ENCODE peak calls at places on chromosomes 5 and 9, in five cellular contexts. U is T-helper 2 cell, Y is amygdala, S is uterus, R is DMS79. B is an unnamed sample.

GRCh38 chr9:133683494-133684460 is 47.6 kb downstream of the DBH start:
- DNase-seq in Y (no peak), U (peak; percentile 82), S (peak; percentile 38), R (no peak), B (peak; percentile 66)

GRCh38 chr9:81787747-81788632 is 98.6 kb upstream of the TLE1 start:
- DNase-seq in R (no peak), U (no peak), S (peak; percentile 51), Y (no peak), B (no peak)

GRCh38 chr9:104986096-104986495 is 58.1 kb upstream of the ABCA1 start:
- DNase-seq in S (no peak), Y (no peak), R (no peak), U (no peak), B (no peak)

GRCh38 chr5:120386981-120387380 is 77.1 kb upstream of the PRR16 start:
- DNase-seq in R (no peak), Y (no peak), S (no peak), U (no peak), B (no peak)

GRCh38 chr9:129412814-129413536 is 207.9 kb downstream of the C9orf50 start:
- DNase-seq in S (peak; percentile 78), U (no peak), R (peak; percentile 61), Y (peak; percentile 78), B (peak; percentile 45)

GRCh38 chr5:1386274-1386717 is 41.4 kb upstream of the CLPTM1L start:
- DNase-seq in U (peak; percentile 89), R (peak; percentile 51), S (peak; percentile 18), Y (peak; percentile 50), B (peak; percentile 37)

GRCh38 chr5:136811551-136811950 is 446.2 kb upstream of the TRPC7 start:
- DNase-seq in S (no peak), R (no peak), Y (peak; percentile 44), U (no peak), B (no peak)

GRCh38 chr5:153896701-153897100 is 142.0 kb downstream of the FAM114A2 start:
- DNase-seq in U (no peak), S (no peak), R (peak; percentile 64), Y (no peak), B (no peak)

GRCh38 chr9:122355336-122355875 is 15.4 kb upstream of the PTGS1 start:
- DNase-seq in U (no peak), R (no peak), Y (no peak), S (no peak), B (no peak)

GRCh38 chr5:143569213-143569663 is 165.8 kb upstream of the NR3C1 start:
- DNase-seq in S (peak; percentile 30), U (no peak), Y (no peak), R (no peak), B (no peak)

GRCh38 chr9:132597073-132597775 is 14.8 kb downstream of the BARHL1 start:
- DNase-seq in U (no peak), R (no peak), Y (peak; percentile 23), S (no peak), B (no peak)

GRCh38 chr5:121974261-121974660 is 12.5 kb downstream of the SRFBP1 start:
- DNase-seq in Y (no peak), R (no peak), U (no peak), S (no peak), B (no peak)

B was measured in effector memory CD4-positive, alpha-beta T cell.